ENCODE peak calls at places on chromosomes 4 and X, in six cellular contexts. N is A549; X is activated CD8-positive, alpha-beta T cell treated with anti-CD3 and anti-CD28 coated beads for 36 hours; U is GM10248; W is fibroblast of pulmonary artery; R is foreskin fibroblast. A is an unnamed sample.

GRCh38 chr4:17065821-17066220 is 167.4 kb upstream of the LDB2 start:
- DNase-seq in X (no peak), W (no peak), R (peak), N (no peak), U (no peak), A (no peak)

GRCh38 chr4:171524913-171525312 is 288.3 kb upstream of the GALNTL6 start:
- DNase-seq in N (no peak), W (no peak), U (no peak), X (no peak), R (no peak), A (no peak)

GRCh38 chr4:158128540-158128939 is 44.3 kb downstream of the GASK1B start:
- DNase-seq in W (no peak), N (no peak), U (no peak), X (no peak), R (no peak), A (no peak)

GRCh38 chr4:2962614-2963184 is 507 bp downstream of the NOP14 start:
- DNase-seq in X (no peak), R (peak), N (peak), W (peak), U (no peak), A (no peak)

GRCh38 chrX:113400193-113400704 is 559.6 kb upstream of the AMOT start:
- DNase-seq in R (no peak), X (no peak), U (no peak), W (peak), N (no peak), A (no peak)

GRCh38 chr4:69951602-69952001 is 13.9 kb downstream of the CSN2 start:
- DNase-seq in N (no peak), R (no peak), U (no peak), W (peak), X (no peak), A (no peak)

GRCh38 chr4:110492522-110492921 is 16.6 kb downstream of the ENPEP start:
- DNase-seq in R (no peak), N (no peak), X (no peak), U (no peak), W (no peak), A (no peak)

GRCh38 chrX:18561020-18561419 is 110.9 kb downstream of the RS1 start:
- DNase-seq in U (no peak), R (no peak), N (no peak), W (no peak), X (no peak), A (no peak)

GRCh38 chrX:69203367-69204037 is 38.2 kb upstream of the PJA1 start:
- DNase-seq in W (no peak), X (no peak), U (no peak), N (no peak), R (no peak), A (no peak)

GRCh38 chr4:57639566-57640328 is 529.6 kb upstream of the IGFBP7 start:
- DNase-seq in U (no peak), N (no peak), R (no peak), X (no peak), W (no peak), A (no peak)

GRCh38 chrX:122094611-122095010 is 1047.2 kb downstream of the GLUD2 start:
- DNase-seq in U (no peak), X (no peak), N (no peak), W (peak), R (peak), A (no peak)

GRCh38 chrX:103343105-103343504 is 13.1 kb downstream of the TCEAL7 start:
- DNase-seq in W (peak), R (peak), U (peak), N (peak), X (peak), A (no peak)

GRCh38 chr4:69322055-69322454 is 41.8 kb downstream of the UGT2B28 start:
- DNase-seq in R (no peak), U (no peak), X (no peak), W (peak), N (no peak), A (no peak)

GRCh38 chr4:123786955-123787354 is 390.4 kb downstream of the SPRY1 start:
- DNase-seq in X (no peak), N (no peak), W (peak), R (peak), U (no peak), A (no peak)

GRCh38 chr4:8250167-8250566 is 19.4 kb upstream of the HTRA3 start:
- DNase-seq in U (no peak), W (no peak), R (no peak), N (no peak), X (no peak), A (no peak)

GRCh38 chrX:45479196-45479834 is 278.6 kb upstream of the DIPK2B start:
- DNase-seq in X (no peak), U (no peak), N (peak), R (peak), W (peak), A (peak)

GRCh38 chr4:2072971-2073807 is 14.1 kb downstream of the NAT8L start:
- DNase-seq in U (no peak), N (no peak), R (no peak), W (no peak), X (no peak), A (no peak)

GRCh38 chr4:74757136-74757535 is 37.2 kb downstream of the BTC start:
- DNase-seq in U (no peak), W (no peak), N (no peak), X (no peak), R (no peak), A (no peak)

GRCh38 chr4:25795566-25796454 is 67.0 kb downstream of the SEL1L3 start:
- DNase-seq in N (no peak), U (no peak), R (peak), X (no peak), W (peak), A (no peak)

GRCh38 chrX:107571296-107571998 is 56.9 kb upstream of the PRPS1 start:
- DNase-seq in U (no peak), W (peak), R (peak), X (peak), N (peak), A (peak)

GRCh38 chrX:46278591-46278990 is 266.6 kb downstream of the ZNF674 start:
- DNase-seq in W (no peak), R (no peak), U (no peak), N (no peak), X (no peak), A (no peak)

GRCh38 chrX:134004038-134004437 is 18.6 kb upstream of the GPC3 start:
- DNase-seq in U (no peak), R (peak), X (no peak), N (no peak), W (peak), A (no peak)

GRCh38 chr4:155935389-155935986 is 18.2 kb downstream of the CTSO start:
- DNase-seq in N (no peak), R (no peak), X (no peak), W (no peak), U (no peak), A (no peak)

GRCh38 chr4:85968945-85969830 is 390.7 kb downstream of the MAPK10 start:
- DNase-seq in U (peak), N (peak), R (peak), W (peak), X (no peak), A (no peak)

GRCh38 chr4:182141046-182141445 is 102.2 kb upstream of the TENM3 start:
- DNase-seq in R (peak), N (no peak), U (no peak), W (no peak), X (no peak), A (no peak)

GRCh38 chr4:154590329-154591006 is at the start of gene FGA:
- DNase-seq in U (no peak), N (peak), X (no peak), W (no peak), R (no peak), A (no peak)

GRCh38 chrX:7779644-7780043 is 63.3 kb upstream of the VCX start:
- DNase-seq in R (no peak), X (no peak), W (no peak), U (no peak), N (no peak), A (no peak)

GRCh38 chr4:140926672-140927071 is 170.5 kb upstream of the TBC1D9 start:
- DNase-seq in U (no peak), N (no peak), R (peak), W (no peak), X (no peak), A (no peak)

GRCh38 chr4:47876310-47876709 is 38.1 kb downstream of the NFXL1 start:
- DNase-seq in R (peak), W (no peak), U (no peak), X (no peak), N (no peak), A (no peak)

GRCh38 chr4:36138221-36138620 is 106.1 kb downstream of the ARAP2 start:
- DNase-seq in N (no peak), X (no peak), W (peak), R (peak), U (no peak), A (no peak)

GRCh38 chr4:16377887-16378286 is 151.6 kb upstream of the TAPT1 start:
- DNase-seq in R (no peak), X (no peak), U (no peak), N (no peak), W (no peak), A (no peak)

GRCh38 chrX:39195156-39195555 is 393.9 kb downstream of the MID1IP1 start:
- DNase-seq in U (no peak), X (no peak), N (no peak), W (no peak), R (no peak), A (no peak)

GRCh38 chr4:175298119-175298518 is 380.0 kb downstream of the ADAM29 start:
- DNase-seq in R (peak), X (no peak), N (no peak), W (no peak), U (no peak), A (no peak)

GRCh38 chr4:140363051-140363450 is 10.4 kb upstream of the SCOC start:
- DNase-seq in R (no peak), N (no peak), X (no peak), W (no peak), U (no peak), A (no peak)

GRCh38 chr4:121199742-121200561 is 35.8 kb upstream of the TNIP3 start:
- DNase-seq in U (peak), N (no peak), W (no peak), X (peak), R (no peak), A (no peak)

GRCh38 chr4:151260526-151260925 is 16.4 kb upstream of the PRSS48 start:
- DNase-seq in N (no peak), R (no peak), W (no peak), X (no peak), U (no peak), A (no peak)

DNA sequence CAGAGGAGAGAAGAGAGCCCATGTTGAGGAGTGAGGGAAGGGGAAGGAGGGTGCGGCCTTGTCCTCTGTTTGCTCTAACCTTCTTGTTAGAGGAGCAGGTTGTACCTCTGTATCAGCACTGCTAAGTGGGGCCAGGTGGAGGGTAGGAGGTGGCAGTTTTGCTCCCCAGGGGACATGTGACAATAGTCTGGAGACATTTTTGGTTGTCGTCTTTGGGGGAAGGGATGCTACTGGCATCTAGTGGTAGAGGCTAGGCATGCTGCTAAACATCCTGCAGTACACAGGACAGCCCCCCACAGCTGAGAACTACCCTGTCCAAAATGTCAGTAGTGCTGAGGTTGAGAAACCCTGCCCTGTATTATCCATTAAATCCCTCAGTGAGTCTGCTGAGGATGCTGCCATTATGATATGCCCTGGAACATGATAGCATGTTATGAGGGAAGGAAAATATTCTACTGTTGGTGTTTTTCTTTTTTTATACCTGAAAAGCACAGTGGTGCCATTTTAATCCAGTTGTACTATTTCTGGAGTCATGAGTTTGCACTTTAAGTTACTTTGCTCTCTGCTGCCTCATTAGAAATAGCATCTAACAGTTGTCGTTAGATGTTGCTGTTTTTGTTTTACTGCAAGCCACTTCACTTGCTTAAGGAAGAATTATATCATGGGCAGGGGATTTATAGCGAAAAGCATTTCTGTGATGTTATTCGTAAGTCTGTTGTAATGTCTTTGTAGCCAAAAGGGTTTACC is 90.6 kb downstream of the LRP2BP start:
- DNase-seq in N (peak), W (peak), U (peak), R (peak), X (peak), A (no peak)
- TF ChIP-seq CTCF in N (peak), W (peak), U (peak), R (peak), X (peak), A (peak)

DNA sequence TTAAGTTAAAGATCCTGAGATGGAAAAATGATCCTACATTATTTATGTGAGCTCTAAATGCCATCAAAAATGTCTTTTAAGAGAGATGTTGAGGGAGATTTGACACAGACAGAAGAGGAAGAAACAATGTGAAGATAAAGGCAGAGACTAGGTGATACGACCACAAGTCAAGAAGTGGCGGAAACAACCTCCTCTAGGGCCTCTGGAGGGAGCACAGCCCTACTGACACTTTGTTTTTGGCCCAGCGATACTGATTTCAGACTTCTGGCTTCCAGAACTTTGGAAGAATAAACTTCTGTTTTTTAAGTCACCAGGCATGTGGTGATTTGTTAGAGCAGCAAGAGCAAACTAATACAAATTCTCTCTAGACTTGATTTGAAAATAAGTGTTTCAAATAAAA is 1216.1 kb downstream of the FSTL5 start:
- DNase-seq in N (no peak), R (no peak), W (no peak), U (no peak), X (no peak), A (no peak)
- TF ChIP-seq CTCF in N (no peak), R (no peak), W (no peak), U (no peak), X (no peak), A (no peak)

GRCh38 chr4:13540446-13541175 is 3.7 kb downstream of the NKX3-2 start:
- DNase-seq in X (no peak), W (no peak), U (peak), N (no peak), R (no peak), A (no peak)

GRCh38 chr4:13541176-13541604 is 3.1 kb downstream of the NKX3-2 start:
- DNase-seq in R (no peak), X (no peak), N (no peak), U (peak), W (no peak), A (no peak)

GRCh38 chr4:13542577-13543042 is 1.7 kb downstream of the NKX3-2 start:
- DNase-seq in R (no peak), X (no peak), W (no peak), N (no peak), U (peak), A (no peak)

GRCh38 chr4:13543091-13543581 is 1.2 kb downstream of the NKX3-2 start:
- DNase-seq in X (no peak), U (peak), R (no peak), W (no peak), N (no peak), A (no peak)

GRCh38 chr4:13541720-13542576 is 2.4 kb downstream of the NKX3-2 start:
- DNase-seq in X (peak), N (peak), U (peak), W (no peak), R (no peak), A (no peak)
- TF ChIP-seq CTCF in X (peak), N (peak), U (peak), W (peak), R (no peak), A (no peak)

GRCh38 chrX:131217878-131218486 is 71.1 kb downstream of the IGSF1 start:
- DNase-seq in W (no peak), X (no peak), U (no peak), N (no peak), R (no peak), A (no peak)
- TF ChIP-seq CTCF in W (no peak), X (no peak), U (no peak), N (no peak), R (no peak), A (no peak)

DNA sequence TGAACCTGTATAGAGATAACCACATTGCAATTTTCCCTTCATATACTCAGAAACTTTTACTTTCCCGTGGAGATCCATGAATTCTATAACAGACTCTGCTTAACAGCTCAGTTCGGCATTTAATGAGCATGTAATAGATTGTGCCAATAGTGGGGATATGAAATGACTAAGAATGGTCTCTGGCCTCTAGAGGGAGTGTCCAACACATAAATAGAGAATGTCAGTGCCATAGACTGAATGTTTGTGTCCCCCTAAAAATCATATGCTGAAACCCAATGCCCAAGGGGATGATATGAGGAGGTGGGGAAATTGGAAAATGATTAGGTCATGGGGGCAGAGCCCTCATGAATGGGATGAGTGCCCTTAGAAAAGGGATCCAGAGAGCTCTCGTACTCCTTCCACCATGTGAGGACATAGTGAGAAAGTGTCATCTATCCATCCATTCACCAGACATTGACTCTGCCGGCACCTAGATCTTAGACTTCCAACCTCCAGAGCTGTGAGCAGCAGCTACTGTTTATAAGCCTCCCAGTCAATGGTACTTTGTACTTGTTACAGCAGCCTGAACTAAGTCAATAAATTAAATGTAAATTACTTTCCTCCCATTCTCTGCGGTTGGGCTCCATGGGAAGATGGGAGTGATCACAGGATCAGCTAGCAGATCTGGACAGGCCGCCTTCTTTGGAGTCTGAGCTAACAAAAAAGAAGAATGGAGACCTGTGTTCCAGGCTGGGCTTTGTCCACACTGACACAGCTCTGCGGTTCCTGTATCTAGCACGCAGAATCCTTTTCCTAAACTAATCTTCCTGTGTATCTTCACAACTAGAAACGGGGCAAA is 28.1 kb upstream of the HPSE start:
- DNase-seq in R (peak), U (no peak), X (no peak), N (peak), W (peak), A (peak)
- TF ChIP-seq CTCF in R (peak), U (peak), X (peak), N (peak), W (peak), A (peak)

A was measured in AG09319.